ENCODE peak calls at places on chromosomes 12 and 14, in five cellular contexts. A is upper lobe of right lung, C is ascending aorta, U is heart left ventricle, T is Peyer's patch. Y is an unnamed sample.
A peak's percentile ranks its signal among the peaks of the same experiment; 100 is the strongest.

GRCh38 chr12:18837025-18837424 is 99.1 kb downstream of the CAPZA3 start:
- DNase-seq in A (no peak), C (no peak), U (no peak), T (no peak), Y (no peak)

GRCh38 chr14:72559669-72560068 is 334.2 kb downstream of the DPF3 start:
- DNase-seq in T (no peak), C (no peak), A (no peak), U (no peak), Y (no peak)

GRCh38 chr12:116339800-116340371 is 62.4 kb upstream of the MED13L start:
- DNase-seq in C (no peak), T (no peak), A (no peak), U (no peak), Y (no peak)

GRCh38 chr12:67732857-67733256 is 84.3 kb downstream of the DYRK2 start:
- DNase-seq in A (no peak), U (no peak), T (no peak), C (no peak), Y (no peak)

GRCh38 chr14:24848427-24848826 is 201.5 kb downstream of the STXBP6 start:
- DNase-seq in U (no peak), C (no peak), T (no peak), A (no peak), Y (no peak)

GRCh38 chr14:102854397-102854703 is 68.1 kb upstream of the AMN start:
- DNase-seq in A (no peak), U (no peak), C (no peak), T (no peak), Y (no peak)

GRCh38 chr14:75714993-75715392 is 53.9 kb downstream of the TTLL5 start:
- DNase-seq in C (no peak), A (no peak), U (no peak), T (no peak), Y (no peak)

GRCh38 chr14:63276492-63277342 is 42.0 kb downstream of the GPHB5 start:
- DNase-seq in C (no peak), A (no peak), T (no peak), U (no peak), Y (no peak)

GRCh38 chr12:3542911-3543310 is 51.9 kb downstream of the PRMT8 start:
- DNase-seq in C (no peak), A (no peak), T (no peak), U (no peak), Y (no peak)

GRCh38 chr14:102593841-102594170 is 1.4 kb downstream of the RCOR1 start:
- DNase-seq in A (no peak), C (no peak), U (no peak), T (no peak), Y (no peak)

GRCh38 chr12:132713123-132713522 is 2.5 kb downstream of the PGAM5 start:
- DNase-seq in T (no peak), A (no peak), U (no peak), C (no peak), Y (no peak)

GRCh38 chr12:57248934-57249742 is 1.8 kb downstream of the STAC3 start:
- DNase-seq in T (no peak), C (no peak), A (no peak), U (no peak), Y (no peak)

GRCh38 chr12:6465467-6466183 is 4.9 kb downstream of the VAMP1 start:
- DNase-seq in C (peak; percentile 78), A (no peak), U (peak; percentile 56), T (no peak), Y (no peak)

GRCh38 chr12:78057075-78057474 is 226.4 kb downstream of the NAV3 start:
- DNase-seq in C (no peak), T (no peak), A (no peak), U (no peak), Y (no peak)
- H3K36me3 ChIP-seq in C (no peaks in the 10 kb centered on the region), T (no peaks in the 10 kb centered on the region), A (no peaks in the 10 kb centered on the region), U (no peaks in the 10 kb centered on the region), Y (no peaks in the 10 kb centered on the region)

DNA sequence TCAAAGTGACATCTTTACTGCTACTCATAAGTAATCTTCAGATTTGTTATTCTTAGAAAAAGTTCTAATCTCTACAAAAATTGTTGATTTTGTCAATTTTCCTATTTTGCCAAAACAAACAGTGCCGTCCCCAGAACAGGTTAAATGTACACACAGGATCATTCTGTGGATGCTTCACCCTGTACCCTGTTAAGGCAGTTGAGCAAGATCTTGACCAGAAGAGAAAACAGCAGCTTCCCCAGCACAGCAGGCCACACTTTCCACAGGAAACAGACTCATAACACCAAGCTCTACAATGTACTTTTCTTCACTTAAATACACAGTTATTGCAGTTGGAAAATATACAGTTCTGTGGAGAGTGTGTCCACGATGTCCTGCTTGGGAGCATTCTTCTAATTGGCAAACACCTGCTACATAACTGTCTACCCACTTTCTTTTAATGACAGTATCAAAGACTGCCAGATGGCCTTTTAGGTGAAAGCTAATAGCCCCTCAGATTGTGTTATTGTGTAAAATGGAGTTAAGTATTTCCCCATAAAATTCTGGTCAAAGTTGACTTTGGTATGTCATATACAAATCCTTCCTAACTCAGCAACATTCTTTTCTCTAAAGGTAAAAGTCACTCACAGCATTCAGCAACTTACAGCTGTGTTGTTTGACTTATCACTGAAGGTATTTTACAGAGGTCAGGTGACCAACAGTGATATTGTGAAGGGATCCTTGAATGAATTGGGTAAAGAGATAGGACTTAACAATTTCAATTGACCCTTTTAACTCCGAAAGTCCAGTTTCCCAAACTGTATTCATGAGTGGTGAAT is 77.0 kb downstream of the SEC23A start:
- DNase-seq in C (no peak), U (no peak), A (no peak), T (no peak), Y (no peak)
- TF ChIP-seq CTCF in C (no peak), U (no peak), A (no peak), T (no peak), Y (no peak)

GRCh38 chr12:54195080-54195479 is 6.3 kb upstream of the SMUG1 start:
- DNase-seq in T (no peak), U (no peak), C (no peak), A (no peak), Y (no peak)
- H3K27me3 ChIP-seq in T (no peaks in the 10 kb centered on the region), U (peaks cover 61% of the 10 kb centered on the region), C (no peaks in the 10 kb centered on the region), A (peaks cover 57% of the 10 kb centered on the region), Y (no peaks in the 10 kb centered on the region)

GRCh38 chr14:68921666-68922065 is 57.4 kb downstream of the ACTN1 start:
- DNase-seq in U (no peak), A (no peak), C (no peak), T (no peak), Y (no peak)

GRCh38 chr14:68921049-68921448 is 58.1 kb downstream of the ACTN1 start:
- DNase-seq in A (no peak), U (no peak), C (no peak), T (no peak), Y (no peak)

GRCh38 chr14:68922201-68922613 is 56.9 kb downstream of the ACTN1 start:
- DNase-seq in A (no peak), C (no peak), U (peak; percentile 46), T (no peak), Y (no peak)

GRCh38 chr14:68924392-68925158 is 54.5 kb downstream of the ACTN1 start:
- DNase-seq in T (no peak), U (peak; percentile 60), C (peak; percentile 89), A (no peak), Y (no peak)

DNA sequence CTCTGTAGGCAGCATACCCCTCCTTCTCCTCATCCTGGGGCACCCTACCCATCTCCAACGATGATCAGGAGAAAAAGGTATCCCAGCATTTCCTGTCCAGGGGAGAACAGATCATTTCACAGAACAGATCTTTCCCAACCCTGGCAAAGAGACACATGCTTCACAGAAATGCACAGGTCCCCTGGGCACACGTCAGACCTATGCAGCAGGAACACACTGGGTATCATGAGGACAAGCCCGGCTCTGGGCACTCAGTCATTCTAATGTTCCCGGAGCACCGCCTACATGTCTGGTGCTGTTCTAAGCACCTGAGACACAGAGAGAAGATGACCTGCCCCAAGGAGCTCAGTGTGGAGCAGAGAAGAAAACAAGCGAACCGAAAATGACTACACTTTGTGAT is 56.2 kb downstream of the ACTN1 start:
- DNase-seq in C (peak; percentile 81), A (no peak), T (no peak), U (no peak), Y (no peak)
- H3K36me3 ChIP-seq in C (peaks cover 61% of the 10 kb centered on the region), A (peaks cover 34% of the 10 kb centered on the region), T (no peaks in the 10 kb centered on the region), U (no peaks in the 10 kb centered on the region), Y (no peaks in the 10 kb centered on the region)

GRCh38 chr14:65290830-65291229 is 121.7 kb upstream of the FUT8 start:
- DNase-seq in C (no peak), U (no peak), T (no peak), A (no peak), Y (no peak)

GRCh38 chr14:65281991-65282908 is 130.3 kb upstream of the FUT8 start:
- DNase-seq in C (no peak), A (no peak), U (peak; percentile 31), T (no peak), Y (no peak)

GRCh38 chr14:65287264-65288131 is 125.0 kb upstream of the FUT8 start:
- DNase-seq in C (no peak), U (peak; percentile 19), T (no peak), A (no peak), Y (peak; percentile 89)

GRCh38 chr14:65282909-65283253 is 129.6 kb upstream of the FUT8 start:
- DNase-seq in A (no peak), U (no peak), C (no peak), T (no peak), Y (no peak)

GRCh38 chr14:65286443-65286842 is 126.1 kb upstream of the FUT8 start:
- DNase-seq in T (no peak), U (no peak), C (no peak), A (no peak), Y (no peak)
- TF ChIP-seq CTCF in T (peak; percentile 18), U (no peak), C (no peak), A (peak; percentile 18), Y (peak; percentile 64)

DNA sequence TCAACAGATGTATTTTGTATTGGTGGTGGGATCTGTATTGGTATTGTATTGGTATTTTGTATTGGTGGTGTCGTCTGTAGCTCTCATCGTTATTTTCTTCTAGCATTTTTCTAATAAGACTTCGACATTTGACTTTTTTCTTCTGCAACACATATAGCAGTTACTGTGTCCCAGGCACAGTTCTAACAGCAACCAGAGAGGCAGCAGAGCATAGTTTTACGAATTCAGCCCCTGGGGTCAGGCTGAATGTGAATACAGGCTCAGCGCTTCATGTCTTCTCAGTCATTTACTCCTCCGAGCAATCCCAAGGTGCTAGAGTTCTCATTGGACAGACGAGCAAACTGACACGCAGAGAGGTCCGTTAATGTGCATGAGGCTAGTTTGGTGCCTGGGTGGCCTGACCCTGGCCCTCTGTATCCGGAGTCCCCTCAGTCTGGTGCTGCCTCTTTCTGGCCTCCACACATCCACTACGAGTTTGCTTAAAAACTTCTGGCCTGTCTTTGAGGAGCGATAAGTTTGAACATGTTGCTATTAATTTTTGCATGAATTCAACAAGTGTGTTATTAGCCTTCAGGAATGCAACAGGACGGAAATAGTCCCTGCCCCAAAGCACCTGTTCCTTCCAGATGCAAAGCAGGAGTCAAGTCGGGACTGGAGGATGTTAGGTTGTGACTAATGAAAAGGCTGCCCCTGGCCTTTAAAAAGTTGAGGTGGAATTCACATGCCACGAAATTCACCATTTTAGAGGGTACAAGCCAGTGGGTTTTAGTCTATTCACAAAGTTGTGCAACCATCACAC is 87.0 kb downstream of the GLT1D1 start:
- DNase-seq in A (no peak), U (no peak), T (no peak), C (no peak), Y (no peak)
- H3K27me3 ChIP-seq in A (no peaks in the 10 kb centered on the region), U (no peaks in the 10 kb centered on the region), T (no peaks in the 10 kb centered on the region), C (no peaks in the 10 kb centered on the region), Y (no peaks in the 10 kb centered on the region)